ENCODE peak calls at places on chromosomes 11 and 22, in five cellular contexts. J is activated T-cell treated with anti-CD3 and anti-CD28 coated beads, Interleukin-2, amount 50 U/mL, for 72 hours; R is dorsolateral prefrontal cortex; W is sigmoid colon; H is psoas muscle. X is an unnamed sample.

GRCh38 chr11:109320595-109320994 is 101.4 kb upstream of the C11orf87 start:
- DNase-seq in R (no peak), H (no peak), J (no peak), W (no peak), X (peak)

GRCh38 chr11:63783925-63784592 is 15.5 kb upstream of the ZFTA start:
- DNase-seq in R (no peak), H (no peak), J (no peak), W (no peak), X (no peak)

GRCh38 chr22:30921108-30921507 is 47.5 kb downstream of the MORC2 start:
- DNase-seq in H (no peak), J (no peak), W (peak), R (no peak), X (no peak)

GRCh38 chr11:44942029-44942710 is 8.5 kb downstream of the TP53I11 start:
- DNase-seq in J (no peak), R (no peak), W (no peak), H (no peak), X (no peak)

GRCh38 chr11:66002648-66003225 is 434 bp downstream of the BANF1 start:
- DNase-seq in H (peak), J (no peak), W (peak), R (no peak), X (peak)

GRCh38 chr11:113862430-113862829 is 12.9 kb downstream of the USP28 start:
- DNase-seq in J (no peak), H (no peak), R (no peak), W (no peak), X (no peak)

GRCh38 chr11:19913893-19914249 is 201.2 kb downstream of the NAV2 start:
- DNase-seq in J (no peak), H (no peak), R (no peak), W (no peak), X (no peak)

GRCh38 chr11:58844600-58844999 is at the start of gene GLYATL2:
- DNase-seq in J (no peak), W (no peak), R (no peak), H (no peak), X (no peak)

GRCh38 chr22:30667092-30667485 is 586 bp downstream of the DUSP18 start:
- DNase-seq in J (peak), R (no peak), W (no peak), H (no peak), X (no peak)

GRCh38 chr22:45296628-45297297 is 12.0 kb downstream of the UPK3A start:
- DNase-seq in J (no peak), H (no peak), R (no peak), W (no peak), X (no peak)

GRCh38 chr11:16252373-16252772 is 104.0 kb downstream of the SOX6 start:
- DNase-seq in H (no peak), R (no peak), J (no peak), W (no peak), X (peak)